ENCODE peak calls at places on chromosome 17, in nine cellular contexts. D, T, W, V, M, X, E, S and C are unnamed samples. For H3K36me3, the result is how much of the 10 kb centered on the place peaks cover.

GRCh38 chr17:4530799-4531730 is 24.1 kb downstream of the MYBBP1A start:
- DNase-seq in D (no peak), T (no peak), W (no peak), V (no peak), M (no peak), X (no peak), E (no peak), S (no peak), C (no peak)

GRCh38 chr17:65332375-65332774 is 195.2 kb downstream of the RGS9 start:
- DNase-seq in D (no peak), T (peak), W (peak), V (no peak), M (no peak), X (no peak), E (no peak), S (no peak), C (peak)

GRCh38 chr17:56593073-56593740 is at the start of gene NOG:
- DNase-seq in D (no peak), T (peak), W (peak), V (peak), M (peak), X (no peak), E (peak), S (no peak), C (peak)

GRCh38 chr17:29573871-29574731 is 5.6 kb downstream of the TP53I13 start:
- DNase-seq in D (no peak), T (no peak), W (no peak), V (no peak), M (no peak), X (peak), E (no peak), S (no peak), C (no peak)

GRCh38 chr17:75517277-75517865 is 1.0 kb downstream of the TSEN54 start:
- DNase-seq in D (peak), T (no peak), W (no peak), V (peak), M (no peak), X (peak), E (no peak), S (no peak), C (peak)

GRCh38 chr17:54662978-54663876 is 237.4 kb upstream of the TOM1L1 start:
- DNase-seq in D (no peak), T (no peak), W (no peak), V (peak), M (no peak), X (no peak), E (no peak), S (no peak), C (no peak)

GRCh38 chr17:50853781-50854180 is 12.4 kb downstream of the TOB1 start:
- DNase-seq in D (no peak), T (no peak), W (no peak), V (no peak), M (no peak), X (no peak), E (no peak), S (no peak), C (no peak)

GRCh38 chr17:72387487-72387886 is 266.7 kb downstream of the SOX9 start:
- DNase-seq in D (no peak), T (no peak), W (peak), V (no peak), M (no peak), X (no peak), E (peak), S (no peak), C (no peak)

GRCh38 chr17:47872651-47873161 is 21.7 kb upstream of the SP6 start:
- DNase-seq in D (no peak), T (peak), W (no peak), V (no peak), M (no peak), X (no peak), E (no peak), S (no peak), C (no peak)

GRCh38 chr17:82876149-82876548 is 36.3 kb upstream of the ZNF750 start:
- DNase-seq in D (no peak), T (peak), W (peak), V (no peak), M (no peak), X (no peak), E (peak), S (no peak), C (peak)

GRCh38 chr17:29126268-29126923 is 53.8 kb downstream of the MYO18A start:
- DNase-seq in D (no peak), T (no peak), W (no peak), V (no peak), M (no peak), X (no peak), E (no peak), S (no peak), C (no peak)

GRCh38 chr17:74380086-74380958 is 13.0 kb downstream of the GPR142 start:
- DNase-seq in D (peak), T (peak), W (no peak), V (no peak), M (no peak), X (peak), E (no peak), S (no peak), C (peak)

GRCh38 chr17:28370035-28370743 is at the start of gene VTN:
- DNase-seq in D (peak), T (no peak), W (peak), V (peak), M (peak), X (no peak), E (peak), S (no peak), C (peak)

GRCh38 chr17:65163990-65164495 is 26.9 kb downstream of the RGS9 start:
- DNase-seq in D (peak), T (peak), W (peak), V (peak), M (no peak), X (peak), E (peak), S (peak), C (no peak)

GRCh38 chr17:36463916-36464764 is 22.3 kb upstream of the ZNHIT3 start:
- DNase-seq in D (peak), T (peak), W (peak), V (no peak), M (peak), X (peak), E (peak), S (no peak), C (peak)

GRCh38 chr17:69557339-69557738 is 142.8 kb downstream of the MAP2K6 start:
- DNase-seq in D (no peak), T (no peak), W (no peak), V (no peak), M (no peak), X (no peak), E (no peak), S (no peak), C (no peak)

GRCh38 chr17:4580291-4580690 is 4.0 kb upstream of the SMTNL2 start:
- DNase-seq in D (no peak), T (no peak), W (no peak), V (no peak), M (no peak), X (no peak), E (no peak), S (no peak), C (no peak)

GRCh38 chr17:2402517-2402916 is 1.7 kb upstream of the MNT start:
- DNase-seq in D (no peak), T (no peak), W (no peak), V (peak), M (peak), X (no peak), E (no peak), S (no peak), C (no peak)

GRCh38 chr17:6755731-6756184 is at the start of gene XAF1:
- DNase-seq in D (peak), T (no peak), W (peak), V (no peak), M (peak), X (peak), E (peak), S (peak), C (no peak)

GRCh38 chr17:28972437-28972836 is 21.1 kb upstream of the PHF12 start:
- DNase-seq in D (no peak), T (no peak), W (peak), V (peak), M (no peak), X (no peak), E (no peak), S (no peak), C (peak)

GRCh38 chr17:15941781-15942180 is 3.1 kb upstream of the ADORA2B start:
- DNase-seq in D (no peak), T (peak), W (no peak), V (no peak), M (no peak), X (no peak), E (no peak), S (no peak), C (no peak)

GRCh38 chr17:36600936-36601302 is 464 bp upstream of the MRM1 start:
- DNase-seq in D (no peak), T (no peak), W (peak), V (peak), M (no peak), X (no peak), E (no peak), S (no peak), C (no peak)

GRCh38 chr17:12627177-12627629 is 38.5 kb upstream of the MYOCD start:
- DNase-seq in D (peak), T (no peak), W (peak), V (no peak), M (no peak), X (no peak), E (peak), S (no peak), C (no peak)

GRCh38 chr17:79996291-79996690 is 39.4 kb downstream of the TBC1D16 start:
- DNase-seq in D (no peak), T (no peak), W (no peak), V (no peak), M (no peak), X (no peak), E (no peak), S (no peak), C (no peak)

GRCh38 chr17:79388556-79389295 is 222.1 kb downstream of the RBFOX3 start:
- DNase-seq in D (peak), T (peak), W (peak), V (peak), M (peak), X (peak), E (peak), S (no peak), C (peak)

GRCh38 chr17:15290605-15291004 is 25.5 kb upstream of the PMP22 start:
- DNase-seq in D (no peak), T (no peak), W (peak), V (no peak), M (no peak), X (no peak), E (no peak), S (no peak), C (no peak)

GRCh38 chr17:17089796-17090641 is 47.8 kb downstream of the MPRIP start:
- DNase-seq in D (no peak), T (no peak), W (no peak), V (no peak), M (no peak), X (peak), E (no peak), S (no peak), C (no peak)

GRCh38 chr17:41480136-41480535 is 815 bp downstream of the KRT35 start:
- DNase-seq in D (no peak), T (no peak), W (no peak), V (no peak), M (no peak), X (no peak), E (no peak), S (no peak), C (no peak)

GRCh38 chr17:37478187-37478586 is 11.5 kb upstream of the DUSP14 start:
- DNase-seq in D (no peak), T (peak), W (peak), V (no peak), M (no peak), X (no peak), E (peak), S (no peak), C (no peak)

GRCh38 chr17:61862105-61862574 is 1.2 kb downstream of the BRIP1 start:
- DNase-seq in D (no peak), T (peak), W (peak), V (no peak), M (no peak), X (no peak), E (peak), S (no peak), C (no peak)

GRCh38 chr17:32495347-32496253 is 8.8 kb downstream of the CDK5R1 start:
- DNase-seq in D (no peak), T (no peak), W (peak), V (peak), M (no peak), X (no peak), E (peak), S (no peak), C (no peak)

DNA sequence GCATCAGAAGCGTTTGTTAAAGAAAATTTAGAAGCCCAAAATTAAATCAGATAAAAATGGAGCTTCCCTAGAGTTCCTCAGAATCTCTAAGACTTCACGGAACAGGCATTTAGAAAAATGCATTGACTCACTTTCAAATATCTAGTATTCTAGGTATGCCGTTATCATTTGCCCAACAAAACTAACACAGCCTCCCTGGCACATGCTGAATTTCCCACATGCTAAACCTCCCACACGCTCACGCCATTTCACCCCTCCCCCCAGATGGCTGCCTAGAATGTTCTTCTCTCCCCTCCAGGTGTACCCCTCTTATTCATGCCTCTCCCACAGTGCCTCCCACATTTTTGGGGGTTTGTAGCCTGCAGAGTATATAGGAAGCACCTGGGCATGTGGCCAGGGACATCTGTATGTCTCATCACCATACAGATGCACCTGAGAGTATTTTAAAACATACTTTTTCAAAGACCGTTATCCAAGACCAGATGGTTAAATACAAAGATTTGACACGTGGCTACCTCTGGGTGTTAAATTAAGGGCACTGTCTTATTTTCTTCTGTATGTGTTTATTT is 38.2 kb upstream of the ICAM2 start:
- DNase-seq in D (no peak), T (no peak), W (no peak), V (no peak), M (peak), X (no peak), E (no peak), S (no peak), C (no peak)
- H3K36me3 ChIP-seq in D (half or more), T (under half), W (under half), V (half or more), M (under half), X (under half), E (under half), S (half or more), C (under half)

GRCh38 chr17:76721463-76721862 is 4.9 kb downstream of the JMJD6 start:
- DNase-seq in D (no peak), T (no peak), W (no peak), V (no peak), M (no peak), X (no peak), E (no peak), S (no peak), C (no peak)
- H3K36me3 ChIP-seq in D (half or more), T (under half), W (half or more), V (half or more), M (half or more), X (under half), E (under half), S (half or more), C (under half)

GRCh38 chr17:78205124-78205775 is 8.8 kb upstream of the BIRC5 start:
- DNase-seq in D (no peak), T (no peak), W (no peak), V (no peak), M (no peak), X (no peak), E (no peak), S (no peak), C (no peak)

GRCh38 chr17:78202666-78203065 is 11.4 kb upstream of the BIRC5 start:
- DNase-seq in D (no peak), T (no peak), W (no peak), V (no peak), M (no peak), X (no peak), E (no peak), S (no peak), C (no peak)

GRCh38 chr17:78204387-78205123 is 9.5 kb upstream of the BIRC5 start:
- DNase-seq in D (no peak), T (no peak), W (no peak), V (no peak), M (no peak), X (no peak), E (no peak), S (no peak), C (no peak)

GRCh38 chr17:78208486-78208885 is 5.6 kb upstream of the BIRC5 start:
- DNase-seq in D (no peak), T (no peak), W (no peak), V (no peak), M (no peak), X (no peak), E (no peak), S (no peak), C (no peak)

DNA sequence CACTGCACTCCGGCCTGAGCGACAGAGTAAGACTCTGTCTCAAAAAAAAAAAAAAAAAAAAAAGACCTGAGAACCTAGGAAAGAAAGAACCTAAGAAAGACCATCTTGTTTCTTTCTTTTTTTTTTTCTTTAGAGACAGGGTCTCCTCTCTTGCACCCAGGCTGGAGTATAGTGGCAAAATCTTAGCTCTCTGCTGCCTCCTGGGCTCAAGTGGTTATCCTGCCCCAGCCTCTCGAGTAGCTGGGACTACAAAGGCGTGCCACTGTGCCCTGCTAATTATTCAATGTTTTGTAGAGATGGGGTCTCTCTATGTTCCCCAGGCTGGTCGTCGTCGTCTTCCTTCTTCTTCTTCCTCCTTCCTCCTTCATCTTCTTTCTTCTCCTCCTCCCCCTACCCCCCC is 7.8 kb upstream of the BIRC5 start:
- DNase-seq in D (no peak), T (no peak), W (no peak), V (no peak), M (no peak), X (no peak), E (no peak), S (no peak), C (no peak)
- H3K36me3 ChIP-seq in D (under half), T (under half), W (under half), V (under half), M (under half), X (under half), E (under half), S (under half), C (under half)

DNA sequence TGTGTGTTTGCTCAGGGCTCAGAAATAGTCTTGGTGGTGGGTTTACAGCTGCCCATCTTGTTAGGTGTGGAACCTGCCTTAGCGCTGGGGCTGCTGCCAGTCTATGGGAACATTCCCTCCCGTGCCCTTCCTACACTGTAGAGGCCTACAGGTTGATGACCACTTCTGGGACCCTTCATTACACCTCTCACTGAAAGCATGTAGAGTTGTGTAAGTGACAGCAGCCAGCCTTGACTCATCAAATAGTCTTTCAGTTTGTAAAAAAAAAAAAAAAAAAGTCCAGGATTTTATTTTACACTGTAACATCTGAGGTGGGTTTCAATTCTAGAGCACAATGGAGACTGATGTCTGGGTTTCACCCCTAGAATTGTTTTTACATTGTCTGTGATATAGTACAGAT is 193.9 kb downstream of the SPECC1 start:
- DNase-seq in D (no peak), T (no peak), W (peak), V (no peak), M (no peak), X (no peak), E (no peak), S (no peak), C (no peak)
- H3K36me3 ChIP-seq in D (under half), T (under half), W (under half), V (under half), M (under half), X (under half), E (under half), S (under half), C (under half)

DNA sequence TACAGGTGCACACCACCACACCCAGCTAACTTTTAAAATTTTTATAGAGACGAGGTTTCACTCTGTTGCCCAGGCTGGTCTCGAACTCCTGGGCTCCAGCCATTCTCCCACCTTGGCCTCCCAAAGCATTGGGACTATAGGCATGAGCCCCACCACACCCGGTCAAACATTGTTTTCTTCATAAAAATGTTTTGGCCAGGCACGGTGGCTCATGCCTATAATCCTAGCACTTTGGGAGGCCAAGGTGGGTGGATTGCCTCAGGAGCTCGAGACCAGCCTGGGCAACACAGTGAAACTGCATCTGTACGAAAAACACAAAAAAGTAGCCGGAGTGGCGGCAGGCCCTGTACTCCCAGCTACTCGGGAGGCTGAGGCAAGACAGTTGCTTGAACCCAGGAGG is 12.1 kb downstream of the TMC6 start:
- DNase-seq in D (no peak), T (no peak), W (no peak), V (no peak), M (no peak), X (no peak), E (no peak), S (no peak), C (no peak)
- H3K36me3 ChIP-seq in D (under half), T (under half), W (under half), V (under half), M (under half), X (under half), E (under half), S (half or more), C (under half)

GRCh38 chr17:39551879-39552278 is 55.8 kb downstream of the NEUROD2 start:
- DNase-seq in D (no peak), T (no peak), W (peak), V (no peak), M (no peak), X (no peak), E (no peak), S (no peak), C (no peak)
- H3K36me3 ChIP-seq in D (half or more), T (under half), W (under half), V (half or more), M (under half), X (under half), E (under half), S (under half), C (under half)